ENCODE peak calls at places on chromosomes 7 and 10, in ten cellular contexts. U, M, V, R, J, W, G, D, A and P are unnamed samples. For H3K4me1, the result is how much of the 10 kb centered on the place peaks cover.

GRCh38 chr10:79063071-79063491 is 5.7 kb upstream of the ZMIZ1 start:
- DNase-seq in U (no peak), M (peak), V (no peak), R (peak), J (no peak), W (no peak), G (peak), D (no peak), A (no peak), P (peak)

GRCh38 chr7:116161733-116162132 is 48.6 kb upstream of the TES start:
- DNase-seq in U (no peak), M (no peak), V (no peak), R (no peak), J (no peak), W (no peak), G (no peak), D (no peak), A (no peak), P (no peak)

GRCh38 chr10:116721048-116721897 is 21.1 kb downstream of the HSPA12A start:
- DNase-seq in U (no peak), M (no peak), V (no peak), R (peak), J (no peak), W (no peak), G (no peak), D (no peak), A (no peak), P (no peak)

GRCh38 chr10:100186813-100187212 is 984 bp upstream of the ERLIN1 start:
- DNase-seq in U (no peak), M (no peak), V (no peak), R (peak), J (no peak), W (no peak), G (peak), D (no peak), A (peak), P (no peak)

GRCh38 chr10:52469970-52470705 is 156.1 kb downstream of the DKK1 start:
- DNase-seq in U (no peak), M (no peak), V (no peak), R (no peak), J (no peak), W (no peak), G (no peak), D (no peak), A (no peak), P (no peak)

GRCh38 chr10:31760674-31761081 is 168.0 kb downstream of the ARHGAP12 start:
- DNase-seq in U (no peak), M (no peak), V (no peak), R (no peak), J (no peak), W (no peak), G (no peak), D (no peak), A (no peak), P (peak)

GRCh38 chr7:110142939-110143526 is 947.9 kb upstream of the LRRN3 start:
- DNase-seq in U (no peak), M (no peak), V (no peak), R (no peak), J (no peak), W (no peak), G (no peak), D (no peak), A (no peak), P (no peak)

GRCh38 chr10:97180367-97180763 is 5.4 kb downstream of the SLIT1 start:
- DNase-seq in U (no peak), M (no peak), V (no peak), R (peak), J (no peak), W (no peak), G (peak), D (no peak), A (no peak), P (no peak)

GRCh38 chr10:63547628-63548356 is 26.6 kb downstream of the REEP3 start:
- DNase-seq in U (no peak), M (no peak), V (peak), R (no peak), J (no peak), W (no peak), G (no peak), D (no peak), A (no peak), P (no peak)

GRCh38 chr7:133293390-133294110 is 40.7 kb downstream of the EXOC4 start:
- DNase-seq in U (no peak), M (no peak), V (no peak), R (no peak), J (no peak), W (no peak), G (no peak), D (no peak), A (no peak), P (no peak)

GRCh38 chr7:44145419-44145968 is 4.4 kb upstream of the MYL7 start:
- DNase-seq in U (no peak), M (no peak), V (no peak), R (no peak), J (no peak), W (no peak), G (peak), D (no peak), A (peak), P (peak)

GRCh38 chr10:124802313-124802675 is 675 bp downstream of the ABRAXAS2 start:
- DNase-seq in U (no peak), M (no peak), V (no peak), R (no peak), J (no peak), W (no peak), G (no peak), D (no peak), A (no peak), P (no peak)

GRCh38 chr7:31513790-31514189 is at the start of gene ITPRID1:
- DNase-seq in U (no peak), M (no peak), V (no peak), R (no peak), J (no peak), W (no peak), G (no peak), D (no peak), A (no peak), P (no peak)

GRCh38 chr7:151006590-151007300 is 15.9 kb downstream of the NOS3 start:
- DNase-seq in U (no peak), M (no peak), V (no peak), R (no peak), J (no peak), W (no peak), G (no peak), D (no peak), A (no peak), P (no peak)

GRCh38 chr10:5070648-5071410 is 23.4 kb upstream of the AKR1C3 start:
- DNase-seq in U (no peak), M (no peak), V (peak), R (no peak), J (no peak), W (no peak), G (no peak), D (no peak), A (no peak), P (no peak)

GRCh38 chr10:73863039-73863817 is 11.1 kb downstream of the CAMK2G start:
- DNase-seq in U (no peak), M (no peak), V (no peak), R (no peak), J (no peak), W (no peak), G (no peak), D (no peak), A (no peak), P (no peak)

GRCh38 chr10:44894691-44895090 is 16.4 kb upstream of the TMEM72 start:
- DNase-seq in U (no peak), M (no peak), V (no peak), R (no peak), J (no peak), W (no peak), G (no peak), D (no peak), A (no peak), P (no peak)

GRCh38 chr10:99161194-99161593 is 74.5 kb downstream of the HPSE2 start:
- DNase-seq in U (no peak), M (no peak), V (no peak), R (no peak), J (no peak), W (no peak), G (no peak), D (no peak), A (no peak), P (no peak)

GRCh38 chr10:103649654-103650423 is 156.3 kb downstream of the NEURL1 start:
- DNase-seq in U (no peak), M (no peak), V (no peak), R (no peak), J (no peak), W (no peak), G (peak), D (no peak), A (no peak), P (no peak)

GRCh38 chr10:103646304-103646703 is 152.8 kb downstream of the NEURL1 start:
- DNase-seq in U (no peak), M (no peak), V (no peak), R (no peak), J (no peak), W (no peak), G (no peak), D (no peak), A (no peak), P (no peak)

GRCh38 chr10:103651783-103652476 is 158.4 kb downstream of the NEURL1 start:
- DNase-seq in U (no peak), M (no peak), V (no peak), R (no peak), J (peak), W (no peak), G (peak), D (no peak), A (no peak), P (peak)

GRCh38 chr10:103648231-103648950 is 154.9 kb downstream of the NEURL1 start:
- DNase-seq in U (no peak), M (no peak), V (no peak), R (no peak), J (no peak), W (no peak), G (peak), D (no peak), A (peak), P (no peak)

GRCh38 chr10:103648951-103649532 is 155.5 kb downstream of the NEURL1 start:
- DNase-seq in U (no peak), M (no peak), V (peak), R (no peak), J (peak), W (no peak), G (peak), D (no peak), A (no peak), P (peak)
- H3K4me1 ChIP-seq in U (under half), M (half or more), V (under half), R (half or more), J (half or more), W (under half), G (half or more), D (half or more), A (half or more), P (half or more)

GRCh38 chr10:10831085-10831484 is 186.6 kb upstream of the CELF2 start:
- DNase-seq in U (no peak), M (no peak), V (peak), R (peak), J (peak), W (no peak), G (no peak), D (no peak), A (no peak), P (peak)
- H3K27ac ChIP-seq in U (no peak), M (peak), V (peak), R (peak), J (peak), W (no peak), G (no peak), D (peak), A (peak), P (no peak)

DNA sequence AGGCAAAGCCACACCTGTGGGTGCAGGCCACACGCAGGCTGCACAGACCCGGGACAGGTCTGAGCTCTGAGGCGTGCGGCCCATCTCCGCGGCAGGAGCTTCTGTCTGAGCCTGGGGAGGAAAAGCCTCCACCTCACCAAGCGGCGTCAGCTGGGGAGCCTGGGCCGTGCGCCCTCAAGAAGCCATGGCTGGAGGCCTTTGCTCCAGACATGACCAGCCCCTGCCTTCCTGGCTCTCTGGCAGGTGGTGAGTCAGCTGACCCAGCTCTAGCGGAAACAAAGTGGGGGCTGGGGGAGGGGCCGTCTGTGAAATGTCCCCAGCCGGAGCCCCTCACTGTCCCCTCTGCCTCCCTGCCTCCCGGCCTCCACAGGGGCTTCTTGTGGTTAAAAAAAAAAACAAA is 12.5 kb downstream of the GPER1 start:
- DNase-seq in U (no peak), M (no peak), V (no peak), R (no peak), J (no peak), W (no peak), G (no peak), D (no peak), A (no peak), P (no peak)
- TF ChIP-seq POLR2A in U (no peak), M (no peak), V (no peak), R (no peak), J (no peak), W (no peak), G (no peak), D (no peak), A (no peak), P (no peak)

GRCh38 chr10:28276384-28276783 is 26.5 kb downstream of the MPP7 start:
- DNase-seq in U (no peak), M (no peak), V (no peak), R (no peak), J (no peak), W (no peak), G (no peak), D (no peak), A (no peak), P (no peak)
- H3K4me1 ChIP-seq in U (under half), M (under half), V (under half), R (under half), J (under half), W (under half), G (under half), D (under half), A (under half), P (under half)

GRCh38 chr10:14852236-14852635 is 14.1 kb downstream of the HSPA14 start:
- DNase-seq in U (no peak), M (no peak), V (no peak), R (no peak), J (no peak), W (no peak), G (no peak), D (no peak), A (no peak), P (no peak)
- H3K27ac ChIP-seq in U (no peak), M (no peak), V (no peak), R (no peak), J (no peak), W (no peak), G (no peak), D (no peak), A (no peak), P (no peak)

DNA sequence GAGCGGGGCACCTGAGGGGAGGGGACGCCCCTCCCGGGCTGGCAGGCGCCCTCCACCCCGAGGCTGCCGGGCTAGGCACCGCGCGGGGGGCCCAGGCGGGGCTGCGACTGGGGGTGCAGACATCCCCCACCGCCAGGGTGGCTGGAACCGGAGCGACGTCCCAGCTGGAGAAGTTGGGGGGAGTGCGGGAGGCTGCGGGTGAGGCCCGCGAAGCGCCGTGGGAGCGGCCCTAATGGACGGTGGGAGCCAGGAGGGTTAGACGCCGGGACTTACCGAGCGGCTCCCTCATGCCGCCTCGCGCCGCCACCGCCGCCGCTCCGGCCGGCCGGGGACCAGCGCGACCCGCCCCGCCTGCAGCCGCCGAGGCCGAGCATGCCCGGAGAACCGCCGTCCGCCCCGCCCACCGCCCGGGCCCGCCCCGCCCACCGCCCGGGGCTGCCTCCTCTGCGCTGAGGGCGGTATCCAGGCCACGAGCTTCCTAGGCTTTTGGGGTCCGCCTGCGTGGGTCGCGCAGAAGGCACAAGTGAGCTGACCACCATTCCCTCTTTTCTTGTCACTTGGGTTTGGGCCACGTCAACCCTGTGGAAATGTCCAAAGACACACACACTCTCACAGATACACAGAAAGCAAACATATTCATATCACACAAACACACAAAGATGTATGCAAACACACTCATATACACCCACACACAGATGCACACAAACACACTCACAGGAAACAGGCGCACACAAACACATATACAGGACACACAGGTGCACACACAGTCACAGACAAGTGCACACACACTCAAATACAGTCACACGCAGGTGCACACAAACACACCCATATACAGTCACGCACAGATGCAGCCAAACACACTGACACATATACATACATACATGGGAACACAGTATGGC is at the start of gene JCAD:
- DNase-seq in U (peak), M (peak), V (no peak), R (peak), J (peak), W (peak), G (peak), D (peak), A (peak), P (peak)
- TF ChIP-seq POLR2A in U (peak), M (no peak), V (no peak), R (no peak), J (peak), W (peak), G (no peak), D (no peak), A (no peak), P (no peak)